ENCODE peak calls at places on chromosomes 6 and 20, in four cellular contexts. J is Karpas-422; E is HL-60; C is activated CD4-positive, CD25-positive, alpha-beta regulatory T cell. B is an unnamed sample.

GRCh38 chr6:167098825-167099225 is 24.1 kb upstream of the CCR6 start:
- DNase-seq in J (no peak), E (no peak), C (no peak), B (no peak)

GRCh38 chr20:38825901-38826625 is 20.6 kb downstream of the PPP1R16B start:
- DNase-seq in J (no peak), E (no peak), C (no peak), B (no peak)

GRCh38 chr6:166496460-166496859 is 90.0 kb downstream of the RAMACL start:
- DNase-seq in J (no peak), E (no peak), C (no peak), B (no peak)

GRCh38 chr6:30891816-30892553 is 7.7 kb downstream of the DDR1 start:
- DNase-seq in J (no peak), E (no peak), C (no peak), B (no peak)

GRCh38 chr20:45370571-45371204 is 7.4 kb downstream of the TP53TG5 start:
- DNase-seq in J (no peak), E (no peak), C (no peak), B (no peak)

GRCh38 chr20:23180451-23180921 is 94.4 kb upstream of the CD93 start:
- DNase-seq in J (no peak), E (no peak), C (no peak), B (no peak)

GRCh38 chr6:108526739-108527174 is 34.0 kb upstream of the FOXO3 start:
- DNase-seq in J (peak; percentile 69), E (peak; percentile 14), C (no peak), B (peak; percentile 70)

GRCh38 chr6:1395941-1396908 is 6.8 kb downstream of the FOXF2 start:
- DNase-seq in J (no peak), E (no peak), C (no peak), B (peak; percentile 25)

GRCh38 chr6:52399511-52400315 is 20.4 kb upstream of the EFHC1 start:
- DNase-seq in J (peak; percentile 71), E (peak; percentile 35), C (no peak), B (peak; percentile 38)

GRCh38 chr6:5838656-5839396 is 167.9 kb downstream of the NRN1 start:
- DNase-seq in J (no peak), E (no peak), C (no peak), B (no peak)

GRCh38 chr6:36720251-36721141 is 22.9 kb downstream of the RAB44 start:
- DNase-seq in J (no peak), E (peak; percentile 30), C (no peak), B (no peak)

GRCh38 chr20:63696311-63696627 is 183 bp upstream of the TNFRSF6B start:
- DNase-seq in J (peak; percentile 60), E (peak; percentile 21), C (no peak), B (no peak)

GRCh38 chr20:41249781-41250281 is 67.7 kb downstream of the ZHX3 start:
- DNase-seq in J (peak; percentile 63), E (no peak), C (no peak), B (peak; percentile 64)

GRCh38 chr6:9554806-9555205 is 860.1 kb downstream of the TFAP2A start:
- DNase-seq in J (no peak), E (no peak), C (no peak), B (no peak)

GRCh38 chr20:38049800-38050199 is 16.3 kb downstream of the RPRD1B start:
- DNase-seq in J (no peak), E (no peak), C (no peak), B (no peak)

GRCh38 chr20:34365765-34366213 is 2.7 kb downstream of the ITCH start:
- DNase-seq in J (peak; percentile 79), E (peak; percentile 85), C (no peak), B (no peak)

GRCh38 chr20:22834651-22835256 is 200.4 kb upstream of the SSTR4 start:
- DNase-seq in J (no peak), E (no peak), C (no peak), B (no peak)

GRCh38 chr20:43404880-43405279 is 52.8 kb upstream of the SRSF6 start:
- DNase-seq in J (peak; percentile 66), E (peak; percentile 3), C (no peak), B (no peak)

GRCh38 chr20:9928281-9928737 is 89.4 kb upstream of the PAK5 start:
- DNase-seq in J (no peak), E (no peak), C (no peak), B (no peak)

B was measured in retina.